ENCODE peak calls at places on chromosomes 5 and 9, in six cellular contexts. One of them, this sample, is unnamed.

GRCh38 chr5:139543423-139543991 is 17.6 kb upstream of the UBE2D2 start:
- DNase-seq in K562: peak; percentile 75
- DNase-seq in DND-41: no peak
- DNase-seq in PC-9: no peak
- DNase-seq in GM23248: peak; percentile 9
- DNase-seq in endothelial cell of umbilical vein: peak; percentile 66
- DNase-seq in this sample: peak; percentile 43

GRCh38 chr5:76391014-76391413 is 12.1 kb upstream of the IQGAP2 start:
- DNase-seq in GM23248: no peak
- DNase-seq in K562: no peak
- DNase-seq in endothelial cell of umbilical vein: no peak
- DNase-seq in DND-41: peak; percentile 34
- DNase-seq in PC-9: no peak
- DNase-seq in this sample: no peak

GRCh38 chr5:65190328-65191053 is 291.2 kb downstream of the ADAMTS6 start:
- DNase-seq in PC-9: no peak
- DNase-seq in DND-41: no peak
- DNase-seq in endothelial cell of umbilical vein: no peak
- DNase-seq in GM23248: peak; percentile 96
- DNase-seq in K562: no peak
- DNase-seq in this sample: peak; percentile 99

GRCh38 chr9:126809068-126809467 is 4.2 kb downstream of the ZBTB43 start:
- DNase-seq in DND-41: no peak
- DNase-seq in GM23248: peak; percentile 55
- DNase-seq in endothelial cell of umbilical vein: no peak
- DNase-seq in K562: no peak
- DNase-seq in PC-9: no peak
- DNase-seq in this sample: peak; percentile 47

GRCh38 chr9:113737414-113738271 is 138.5 kb upstream of the ZNF618 start:
- DNase-seq in endothelial cell of umbilical vein: peak; percentile 69
- DNase-seq in PC-9: peak; percentile 26
- DNase-seq in GM23248: peak; percentile 62
- DNase-seq in DND-41: peak; percentile 24
- DNase-seq in K562: peak; percentile 65
- DNase-seq in this sample: peak; percentile 43

GRCh38 chr9:88388886-88389617 is 808 bp downstream of the SPIN1 start:
- DNase-seq in K562: peak; percentile 83
- DNase-seq in GM23248: peak; percentile 85
- DNase-seq in PC-9: peak; percentile 72
- DNase-seq in DND-41: peak; percentile 59
- DNase-seq in endothelial cell of umbilical vein: peak; percentile 71
- DNase-seq in this sample: peak; percentile 65

GRCh38 chr9:133705576-133705975 is 32.6 kb downstream of the SARDH start:
- DNase-seq in K562: no peak
- DNase-seq in endothelial cell of umbilical vein: no peak
- DNase-seq in DND-41: no peak
- DNase-seq in GM23248: no peak
- DNase-seq in PC-9: no peak
- DNase-seq in this sample: no peak

GRCh38 chr9:125509476-125509875 is 197.5 kb downstream of the MAPKAP1 start:
- DNase-seq in PC-9: no peak
- DNase-seq in K562: no peak
- DNase-seq in GM23248: peak; percentile 83
- DNase-seq in endothelial cell of umbilical vein: no peak
- DNase-seq in DND-41: no peak
- DNase-seq in this sample: peak; percentile 93

GRCh38 chr9:70111641-70112236 is 68.1 kb downstream of the MAMDC2 start:
- DNase-seq in endothelial cell of umbilical vein: no peak
- DNase-seq in K562: no peak
- DNase-seq in DND-41: no peak
- DNase-seq in PC-9: peak; percentile 37
- DNase-seq in GM23248: no peak
- DNase-seq in this sample: peak; percentile 13

GRCh38 chr5:170184007-170184687 is 48.6 kb upstream of the C5orf58 start:
- DNase-seq in K562: peak; percentile 72
- DNase-seq in GM23248: peak; percentile 69
- DNase-seq in endothelial cell of umbilical vein: peak; percentile 65
- DNase-seq in PC-9: peak; percentile 80
- DNase-seq in DND-41: peak; percentile 66
- DNase-seq in this sample: peak; percentile 26

GRCh38 chr5:149826574-149826973 is 96.5 kb downstream of the PPARGC1B start:
- DNase-seq in PC-9: no peak
- DNase-seq in DND-41: no peak
- DNase-seq in GM23248: no peak
- DNase-seq in endothelial cell of umbilical vein: no peak
- DNase-seq in K562: no peak
- DNase-seq in this sample: peak; percentile 44

GRCh38 chr9:94870793-94871558 is 144.5 kb downstream of the AOPEP start:
- DNase-seq in endothelial cell of umbilical vein: no peak
- DNase-seq in DND-41: peak; percentile 29
- DNase-seq in GM23248: peak; percentile 77
- DNase-seq in K562: no peak
- DNase-seq in PC-9: peak; percentile 91
- DNase-seq in this sample: no peak

GRCh38 chr5:78327761-78328510 is 32.5 kb upstream of the SCAMP1 start:
- DNase-seq in K562: no peak
- DNase-seq in PC-9: peak; percentile 9
- DNase-seq in DND-41: no peak
- DNase-seq in GM23248: no peak
- DNase-seq in endothelial cell of umbilical vein: no peak
- DNase-seq in this sample: no peak

GRCh38 chr9:88951143-88951542 is 40.1 kb upstream of the S1PR3 start:
- DNase-seq in PC-9: no peak
- DNase-seq in endothelial cell of umbilical vein: no peak
- DNase-seq in K562: no peak
- DNase-seq in GM23248: no peak
- DNase-seq in DND-41: no peak
- DNase-seq in this sample: no peak

GRCh38 chr5:150142800-150143724 is 12.6 kb downstream of the PDGFRB start:
- DNase-seq in PC-9: peak; percentile 72
- DNase-seq in endothelial cell of umbilical vein: no peak
- DNase-seq in GM23248: peak; percentile 97
- DNase-seq in K562: peak; percentile 62
- DNase-seq in DND-41: no peak
- DNase-seq in this sample: peak; percentile 97

GRCh38 chr9:20722221-20722620 is 38.2 kb downstream of the FOCAD start:
- DNase-seq in PC-9: no peak
- DNase-seq in endothelial cell of umbilical vein: peak; percentile 74
- DNase-seq in GM23248: no peak
- DNase-seq in K562: no peak
- DNase-seq in DND-41: no peak
- DNase-seq in this sample: no peak

GRCh38 chr9:95513722-95514121 is 3.0 kb downstream of the PTCH1 start:
- DNase-seq in PC-9: no peak
- DNase-seq in K562: no peak
- DNase-seq in endothelial cell of umbilical vein: no peak
- DNase-seq in GM23248: no peak
- DNase-seq in DND-41: no peak
- DNase-seq in this sample: no peak

GRCh38 chr9:99027414-99027813 is 77.5 kb upstream of the TGFBR1 start:
- DNase-seq in GM23248: no peak
- DNase-seq in PC-9: no peak
- DNase-seq in endothelial cell of umbilical vein: no peak
- DNase-seq in K562: no peak
- DNase-seq in DND-41: no peak
- DNase-seq in this sample: no peak

GRCh38 chr5:109410389-109411174 is 808 bp upstream of the PJA2 start:
- DNase-seq in DND-41: peak; percentile 60
- DNase-seq in K562: peak; percentile 57
- DNase-seq in GM23248: peak; percentile 88
- DNase-seq in PC-9: peak; percentile 72
- DNase-seq in endothelial cell of umbilical vein: no peak
- DNase-seq in this sample: peak; percentile 93

GRCh38 chr5:172642046-172642409 is 965 bp downstream of the NEURL1B start:
- DNase-seq in K562: no peak
- DNase-seq in PC-9: no peak
- DNase-seq in DND-41: no peak
- DNase-seq in endothelial cell of umbilical vein: no peak
- DNase-seq in GM23248: peak; percentile 19
- DNase-seq in this sample: peak; percentile 19

GRCh38 chr9:8101607-8102006 is 302.0 kb upstream of the DMAC1 start:
- DNase-seq in DND-41: no peak
- DNase-seq in endothelial cell of umbilical vein: no peak
- DNase-seq in GM23248: no peak
- DNase-seq in PC-9: no peak
- DNase-seq in K562: no peak
- DNase-seq in this sample: no peak

DNA sequence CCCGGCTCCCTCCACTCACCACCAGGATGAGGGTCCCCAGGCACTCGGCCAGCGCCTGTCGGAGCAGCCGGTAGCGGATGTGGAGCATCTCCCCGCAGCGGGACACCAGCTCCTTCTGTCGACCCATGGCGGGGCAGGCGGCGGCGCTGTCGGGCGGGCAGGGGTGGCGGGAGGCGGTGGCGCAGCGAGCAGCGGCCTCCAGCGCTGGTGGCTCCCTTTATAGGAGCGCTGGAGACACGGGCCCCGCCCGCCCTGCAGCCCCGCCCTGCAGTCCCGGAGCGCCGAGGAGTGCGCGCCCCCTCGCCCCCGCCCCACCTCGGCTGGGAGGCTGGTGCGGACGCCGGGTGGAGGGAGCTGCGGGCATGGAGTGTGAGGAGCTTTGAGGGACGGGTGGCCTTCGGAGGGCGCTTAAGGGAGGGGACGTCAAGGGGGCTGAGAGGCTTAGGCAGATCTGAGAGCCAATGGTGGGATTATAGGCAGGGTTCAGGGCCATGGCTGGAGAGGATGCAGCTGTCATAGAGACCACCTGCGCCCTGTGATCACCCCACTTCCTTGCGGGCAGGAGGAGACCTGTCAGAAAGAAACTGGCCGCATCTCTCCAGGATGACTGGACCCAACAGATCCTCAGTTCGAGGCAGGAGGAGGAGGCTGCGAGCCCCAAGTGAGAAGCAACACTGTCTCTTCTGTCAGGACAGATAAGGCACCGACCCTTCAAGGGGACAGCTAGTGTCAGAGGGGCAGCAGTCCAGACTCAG is at the start of gene AQP3:
- DNase-seq in endothelial cell of umbilical vein: peak; percentile 51
- DNase-seq in PC-9: peak; percentile 55
- DNase-seq in DND-41: peak; percentile 74
- DNase-seq in GM23248: peak; percentile 73
- DNase-seq in K562: peak; percentile 80
- DNase-seq in this sample: peak; percentile 49
- TF ChIP-seq EZH2 in endothelial cell of umbilical vein: no peak
- TF ChIP-seq EZH2 in PC-9: no peak
- TF ChIP-seq EZH2 in DND-41: no peak
- TF ChIP-seq EZH2 in GM23248: no peak
- TF ChIP-seq EZH2 in K562: no peak
- TF ChIP-seq EZH2 in this sample: no peak

DNA sequence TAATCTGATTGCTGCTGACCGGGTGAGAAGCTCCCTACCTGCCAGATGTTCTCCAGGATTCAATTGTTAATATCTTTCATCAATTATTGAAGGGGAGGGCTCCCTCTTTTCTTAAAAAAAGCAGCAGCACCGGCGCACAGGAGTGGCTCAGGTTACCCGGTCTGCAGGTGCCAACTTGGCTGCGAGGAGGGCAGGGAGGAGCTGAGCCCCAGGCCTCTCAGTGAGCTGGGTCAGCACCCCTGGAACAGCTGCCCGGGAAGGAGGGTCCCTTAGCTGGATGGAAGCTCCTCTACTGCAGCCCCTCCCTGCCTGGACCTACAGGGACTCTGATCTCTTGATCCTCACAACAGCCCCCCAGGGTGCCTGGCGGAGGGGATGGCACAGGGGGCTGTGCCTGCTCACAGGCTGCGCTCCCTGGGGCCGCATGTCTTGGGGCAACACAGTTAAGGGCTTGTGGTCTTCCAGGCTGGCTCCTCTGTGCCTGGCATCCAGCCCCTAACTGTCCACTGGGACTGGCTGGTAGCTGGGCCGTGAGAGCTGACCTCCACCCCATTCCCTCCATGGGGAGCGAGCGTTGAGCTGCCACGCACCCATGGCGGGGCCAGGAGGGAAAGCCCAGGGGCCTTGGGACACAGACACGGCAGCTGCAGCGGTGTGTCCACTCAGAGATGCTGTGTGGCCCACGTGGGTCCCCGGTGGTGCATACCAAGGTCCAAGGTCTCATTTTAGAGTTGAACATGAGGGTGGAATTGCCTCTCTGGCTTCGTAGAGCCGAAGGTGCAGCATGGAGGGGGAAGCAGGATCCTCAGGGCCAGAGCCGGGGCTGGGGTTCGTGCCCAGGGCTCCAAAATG is 28.6 kb upstream of the TMEM250 start:
- DNase-seq in endothelial cell of umbilical vein: no peak
- DNase-seq in PC-9: no peak
- DNase-seq in GM23248: no peak
- DNase-seq in DND-41: no peak
- DNase-seq in K562: no peak
- DNase-seq in this sample: no peak
- TF ChIP-seq EZH2 in endothelial cell of umbilical vein: no peak
- TF ChIP-seq EZH2 in PC-9: no peak
- TF ChIP-seq EZH2 in GM23248: no peak
- TF ChIP-seq EZH2 in DND-41: no peak
- TF ChIP-seq EZH2 in K562: no peak
- TF ChIP-seq EZH2 in this sample: no peak

GRCh38 chr5:88669314-88669713 is 213.7 kb downstream of the MEF2C start:
- DNase-seq in K562: no peak
- DNase-seq in PC-9: no peak
- DNase-seq in GM23248: no peak
- DNase-seq in endothelial cell of umbilical vein: no peak
- DNase-seq in DND-41: no peak
- DNase-seq in this sample: no peak

GRCh38 chr5:88664630-88665029 is 218.4 kb downstream of the MEF2C start:
- DNase-seq in GM23248: no peak
- DNase-seq in DND-41: no peak
- DNase-seq in PC-9: no peak
- DNase-seq in endothelial cell of umbilical vein: no peak
- DNase-seq in K562: no peak
- DNase-seq in this sample: no peak

GRCh38 chr5:88665750-88666215 is 217.2 kb downstream of the MEF2C start:
- DNase-seq in PC-9: no peak
- DNase-seq in K562: no peak
- DNase-seq in DND-41: no peak
- DNase-seq in GM23248: no peak
- DNase-seq in endothelial cell of umbilical vein: no peak
- DNase-seq in this sample: peak; percentile 77

GRCh38 chr5:88666761-88667186 is 216.2 kb downstream of the MEF2C start:
- DNase-seq in endothelial cell of umbilical vein: peak; percentile 39
- DNase-seq in DND-41: no peak
- DNase-seq in K562: no peak
- DNase-seq in GM23248: peak; percentile 40
- DNase-seq in PC-9: no peak
- DNase-seq in this sample: no peak

GRCh38 chr5:88667187-88668141 is 215.5 kb downstream of the MEF2C start:
- DNase-seq in DND-41: no peak
- DNase-seq in GM23248: no peak
- DNase-seq in endothelial cell of umbilical vein: no peak
- DNase-seq in PC-9: no peak
- DNase-seq in K562: no peak
- DNase-seq in this sample: no peak
- TF ChIP-seq EZH2 in DND-41: no peak
- TF ChIP-seq EZH2 in GM23248: peak; percentile 35
- TF ChIP-seq EZH2 in endothelial cell of umbilical vein: peak; percentile 32
- TF ChIP-seq EZH2 in PC-9: no peak
- TF ChIP-seq EZH2 in K562: no peak
- TF ChIP-seq EZH2 in this sample: peak; percentile 74

GRCh38 chr5:3602713-3603502 is 7.3 kb downstream of the IRX1 start:
- DNase-seq in endothelial cell of umbilical vein: no peak
- DNase-seq in GM23248: peak; percentile 91
- DNase-seq in DND-41: no peak
- DNase-seq in K562: peak; percentile 57
- DNase-seq in PC-9: no peak
- DNase-seq in this sample: no peak
- TF ChIP-seq EZH2 in endothelial cell of umbilical vein: no peak
- TF ChIP-seq EZH2 in GM23248: no peak
- TF ChIP-seq EZH2 in DND-41: no peak
- TF ChIP-seq EZH2 in K562: no peak
- TF ChIP-seq EZH2 in PC-9: no peak
- TF ChIP-seq EZH2 in this sample: no peak

This sample was measured in fibroblast of lung.